ENCODE peak calls at places on chromosomes 2 and 18, in six cellular contexts. One of them, this sample, is unnamed.

GRCh38 chr2:203328735-203329549 is 748 bp downstream of the ABI2 start:
- DNase-seq in A549: peak
- DNase-seq in Caco-2: peak
- DNase-seq in coronary artery: no peak
- DNase-seq in K562: peak
- DNase-seq in RWPE1: peak
- DNase-seq in this sample: peak

GRCh38 chr2:158459161-158460003 is 2.6 kb downstream of the PKP4 start:
- DNase-seq in A549: no peak
- DNase-seq in Caco-2: no peak
- DNase-seq in coronary artery: no peak
- DNase-seq in K562: peak
- DNase-seq in RWPE1: no peak
- DNase-seq in this sample: no peak

GRCh38 chr2:70519453-70519852 is 34.2 kb downstream of the TGFA start:
- DNase-seq in A549: no peak
- DNase-seq in Caco-2: no peak
- DNase-seq in coronary artery: no peak
- DNase-seq in K562: no peak
- DNase-seq in RWPE1: peak
- DNase-seq in this sample: no peak

GRCh38 chr18:36073676-36074075 is 6.3 kb upstream of the RPRD1A start:
- DNase-seq in A549: no peak
- DNase-seq in Caco-2: no peak
- DNase-seq in coronary artery: no peak
- DNase-seq in K562: no peak
- DNase-seq in RWPE1: no peak
- DNase-seq in this sample: no peak

GRCh38 chr2:193584522-193584938 is 1389.8 kb upstream of the TMEFF2 start:
- DNase-seq in A549: no peak
- DNase-seq in Caco-2: peak
- DNase-seq in coronary artery: no peak
- DNase-seq in K562: peak
- DNase-seq in RWPE1: no peak
- DNase-seq in this sample: peak

GRCh38 chr2:222398446-222398885 is 25.9 kb upstream of the SGPP2 start:
- DNase-seq in A549: no peak
- DNase-seq in Caco-2: no peak
- DNase-seq in coronary artery: no peak
- DNase-seq in K562: no peak
- DNase-seq in RWPE1: no peak
- DNase-seq in this sample: no peak

GRCh38 chr2:126698991-126699390 is 43.0 kb downstream of the GYPC start:
- DNase-seq in A549: no peak
- DNase-seq in Caco-2: no peak
- DNase-seq in coronary artery: no peak
- DNase-seq in K562: no peak
- DNase-seq in RWPE1: no peak
- DNase-seq in this sample: no peak

GRCh38 chr2:230690439-230690838 is 22.2 kb upstream of the CAB39 start:
- DNase-seq in A549: no peak
- DNase-seq in Caco-2: no peak
- DNase-seq in coronary artery: no peak
- DNase-seq in K562: no peak
- DNase-seq in RWPE1: no peak
- DNase-seq in this sample: no peak

GRCh38 chr2:100767810-100768806 is 51.8 kb upstream of the NPAS2 start:
- DNase-seq in A549: no peak
- DNase-seq in Caco-2: no peak
- DNase-seq in coronary artery: no peak
- DNase-seq in K562: no peak
- DNase-seq in RWPE1: no peak
- DNase-seq in this sample: no peak

GRCh38 chr2:127644661-127645394 is 1.1 kb upstream of the GPR17 start:
- DNase-seq in A549: no peak
- DNase-seq in Caco-2: no peak
- DNase-seq in coronary artery: no peak
- DNase-seq in K562: no peak
- DNase-seq in RWPE1: no peak
- DNase-seq in this sample: no peak

GRCh38 chr2:50492452-50492851 is 539.5 kb downstream of the NRXN1 start:
- DNase-seq in A549: peak
- DNase-seq in Caco-2: peak
- DNase-seq in coronary artery: no peak
- DNase-seq in K562: peak
- DNase-seq in RWPE1: peak
- DNase-seq in this sample: peak

GRCh38 chr2:47373747-47374146 is 29.2 kb upstream of the MSH2 start:
- DNase-seq in A549: peak
- DNase-seq in Caco-2: peak
- DNase-seq in coronary artery: no peak
- DNase-seq in K562: peak
- DNase-seq in RWPE1: no peak
- DNase-seq in this sample: peak

GRCh38 chr2:88235987-88236386 is 65.8 kb downstream of the THNSL2 start:
- DNase-seq in A549: no peak
- DNase-seq in Caco-2: no peak
- DNase-seq in coronary artery: no peak
- DNase-seq in K562: no peak
- DNase-seq in RWPE1: no peak
- DNase-seq in this sample: no peak

GRCh38 chr2:177460973-177461585 is 68.5 kb downstream of the AGPS start:
- DNase-seq in A549: no peak
- DNase-seq in Caco-2: no peak
- DNase-seq in coronary artery: no peak
- DNase-seq in K562: no peak
- DNase-seq in RWPE1: no peak
- DNase-seq in this sample: no peak

GRCh38 chr2:85795331-85796045 is 41.7 kb downstream of the ATOH8 start:
- DNase-seq in A549: no peak
- DNase-seq in Caco-2: no peak
- DNase-seq in coronary artery: no peak
- DNase-seq in K562: no peak
- DNase-seq in RWPE1: no peak
- DNase-seq in this sample: no peak

GRCh38 chr2:211351998-211352397 is 795.6 kb downstream of the CPS1 start:
- DNase-seq in A549: no peak
- DNase-seq in Caco-2: no peak
- DNase-seq in coronary artery: no peak
- DNase-seq in K562: no peak
- DNase-seq in RWPE1: peak
- DNase-seq in this sample: no peak

GRCh38 chr2:25418944-25419677 is 77.4 kb upstream of the DNMT3A start:
- DNase-seq in A549: no peak
- DNase-seq in Caco-2: no peak
- DNase-seq in coronary artery: no peak
- DNase-seq in K562: no peak
- DNase-seq in RWPE1: no peak
- DNase-seq in this sample: no peak

GRCh38 chr18:72140007-72140406 is 404.1 kb downstream of the CBLN2 start:
- DNase-seq in A549: no peak
- DNase-seq in Caco-2: no peak
- DNase-seq in coronary artery: no peak
- DNase-seq in K562: no peak
- DNase-seq in RWPE1: no peak
- DNase-seq in this sample: no peak

GRCh38 chr18:79512461-79513380 is 117.0 kb downstream of the NFATC1 start:
- DNase-seq in A549: no peak
- DNase-seq in Caco-2: no peak
- DNase-seq in coronary artery: peak
- DNase-seq in K562: no peak
- DNase-seq in RWPE1: no peak
- DNase-seq in this sample: peak

GRCh38 chr2:240965296-240965904 is 33.0 kb upstream of the SNED1 start:
- DNase-seq in A549: no peak
- DNase-seq in Caco-2: no peak
- DNase-seq in coronary artery: no peak
- DNase-seq in K562: no peak
- DNase-seq in RWPE1: no peak
- DNase-seq in this sample: no peak

GRCh38 chr2:81324046-81324445 is 1019.5 kb upstream of the LRRTM1 start:
- DNase-seq in A549: no peak
- DNase-seq in Caco-2: no peak
- DNase-seq in coronary artery: no peak
- DNase-seq in K562: no peak
- DNase-seq in RWPE1: no peak
- DNase-seq in this sample: peak

GRCh38 chr2:61017003-61017555 is 441 bp upstream of the PEX13 start:
- DNase-seq in A549: peak
- DNase-seq in Caco-2: peak
- DNase-seq in coronary artery: peak
- DNase-seq in K562: peak
- DNase-seq in RWPE1: peak
- DNase-seq in this sample: peak

GRCh38 chr2:128137094-128137616 is 46.2 kb downstream of the UGGT1 start:
- DNase-seq in A549: no peak
- DNase-seq in Caco-2: no peak
- DNase-seq in coronary artery: no peak
- DNase-seq in K562: no peak
- DNase-seq in RWPE1: no peak
- DNase-seq in this sample: no peak

GRCh38 chr2:238846503-238847431 is 1.1 kb upstream of the TWIST2 start:
- DNase-seq in A549: no peak
- DNase-seq in Caco-2: no peak
- DNase-seq in coronary artery: no peak
- DNase-seq in K562: no peak
- DNase-seq in RWPE1: no peak
- DNase-seq in this sample: no peak

GRCh38 chr2:126614529-126615279 is 41.3 kb upstream of the GYPC start:
- DNase-seq in A549: no peak
- DNase-seq in Caco-2: no peak
- DNase-seq in coronary artery: no peak
- DNase-seq in K562: no peak
- DNase-seq in RWPE1: no peak
- DNase-seq in this sample: no peak

GRCh38 chr18:323253-323622 is 55.4 kb upstream of the THOC1 start:
- DNase-seq in A549: no peak
- DNase-seq in Caco-2: peak
- DNase-seq in coronary artery: no peak
- DNase-seq in K562: no peak
- DNase-seq in RWPE1: no peak
- DNase-seq in this sample: no peak

GRCh38 chr2:1756456-1756855 is 12.1 kb upstream of the PXDN start:
- DNase-seq in A549: no peak
- DNase-seq in Caco-2: peak
- DNase-seq in coronary artery: peak
- DNase-seq in K562: no peak
- DNase-seq in RWPE1: no peak
- DNase-seq in this sample: no peak

GRCh38 chr2:200159366-200159720 is 147.2 kb upstream of the SPATS2L start:
- DNase-seq in A549: no peak
- DNase-seq in Caco-2: peak
- DNase-seq in coronary artery: no peak
- DNase-seq in K562: no peak
- DNase-seq in RWPE1: no peak
- DNase-seq in this sample: no peak

GRCh38 chr2:168583710-168584521 is 127.8 kb downstream of the CERS6 start:
- DNase-seq in A549: no peak
- DNase-seq in Caco-2: no peak
- DNase-seq in coronary artery: no peak
- DNase-seq in K562: no peak
- DNase-seq in RWPE1: peak
- DNase-seq in this sample: no peak

GRCh38 chr2:16291226-16291625 is 350.9 kb downstream of the MYCN start:
- DNase-seq in A549: no peak
- DNase-seq in Caco-2: no peak
- DNase-seq in coronary artery: no peak
- DNase-seq in K562: no peak
- DNase-seq in RWPE1: no peak
- DNase-seq in this sample: no peak

GRCh38 chr2:138446043-138446442 is 55.5 kb upstream of the SPOPL start:
- DNase-seq in A549: no peak
- DNase-seq in Caco-2: no peak
- DNase-seq in coronary artery: no peak
- DNase-seq in K562: no peak
- DNase-seq in RWPE1: no peak
- DNase-seq in this sample: no peak

GRCh38 chr2:227407601-227408089 is 19.9 kb upstream of the SCYGR1 start:
- DNase-seq in A549: peak
- DNase-seq in Caco-2: no peak
- DNase-seq in coronary artery: no peak
- DNase-seq in K562: no peak
- DNase-seq in RWPE1: peak
- DNase-seq in this sample: no peak
- TF ChIP-seq CTCF in A549: peak
- TF ChIP-seq CTCF in Caco-2: no peak
- TF ChIP-seq CTCF in coronary artery: no peak
- TF ChIP-seq CTCF in K562: no peak
- TF ChIP-seq CTCF in RWPE1: no peak
- TF ChIP-seq CTCF in this sample: no peak

DNA sequence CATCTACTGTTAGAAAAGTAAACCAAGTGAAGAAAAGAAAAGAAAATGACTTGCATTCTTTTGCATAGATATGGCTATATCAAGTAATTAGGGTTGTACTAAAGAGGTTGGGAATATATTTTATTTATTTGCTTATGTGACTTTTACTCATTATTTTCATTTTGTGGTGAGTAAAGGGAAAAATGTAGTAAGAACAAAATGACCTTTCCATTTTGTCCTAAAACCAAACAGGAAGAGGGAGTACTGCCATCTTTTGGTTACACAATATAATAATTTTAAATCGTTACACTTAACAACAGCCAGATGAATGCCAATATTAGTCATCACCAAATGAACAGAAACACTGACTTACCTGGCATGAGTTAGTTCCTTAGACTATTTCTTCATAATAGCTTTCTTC is 47.3 kb upstream of the NDUFV2 start:
- DNase-seq in A549: peak
- DNase-seq in Caco-2: no peak
- DNase-seq in coronary artery: no peak
- DNase-seq in K562: peak
- DNase-seq in RWPE1: peak
- DNase-seq in this sample: no peak
- TF ChIP-seq CTCF in A549: peak
- TF ChIP-seq CTCF in Caco-2: no peak
- TF ChIP-seq CTCF in coronary artery: no peak
- TF ChIP-seq CTCF in K562: peak
- TF ChIP-seq CTCF in RWPE1: peak
- TF ChIP-seq CTCF in this sample: no peak

DNA sequence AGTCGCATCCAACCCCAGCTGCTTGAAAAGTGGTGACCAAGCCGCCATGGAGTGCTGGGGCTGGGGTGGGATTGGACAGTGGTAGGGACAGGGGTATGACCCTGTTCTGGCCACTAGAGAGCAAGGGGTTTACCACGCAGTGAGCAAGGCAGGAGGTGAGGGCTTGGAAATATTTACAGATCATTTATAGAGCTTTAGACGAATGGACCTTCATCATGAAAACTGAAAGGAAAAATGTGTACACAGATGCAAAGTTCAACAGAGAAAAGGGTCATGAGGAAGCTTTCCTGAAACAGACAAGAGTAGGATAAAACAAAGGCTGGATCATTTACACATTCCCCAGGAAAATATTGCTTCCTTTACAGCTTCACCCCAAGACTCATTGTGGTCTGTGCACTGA is 130.5 kb upstream of the SMAD2 start:
- DNase-seq in A549: no peak
- DNase-seq in Caco-2: no peak
- DNase-seq in coronary artery: no peak
- DNase-seq in K562: no peak
- DNase-seq in RWPE1: no peak
- DNase-seq in this sample: no peak
- TF ChIP-seq CTCF in A549: no peak
- TF ChIP-seq CTCF in Caco-2: no peak
- TF ChIP-seq CTCF in coronary artery: no peak
- TF ChIP-seq CTCF in K562: no peak
- TF ChIP-seq CTCF in RWPE1: no peak
- TF ChIP-seq CTCF in this sample: no peak

GRCh38 chr18:41378628-41379027 is 576.4 kb upstream of the PIK3C3 start:
- DNase-seq in A549: no peak
- DNase-seq in Caco-2: no peak
- DNase-seq in coronary artery: no peak
- DNase-seq in K562: no peak
- DNase-seq in RWPE1: peak
- DNase-seq in this sample: no peak
- TF ChIP-seq CTCF in A549: no peak
- TF ChIP-seq CTCF in Caco-2: peak
- TF ChIP-seq CTCF in coronary artery: no peak
- TF ChIP-seq CTCF in K562: no peak
- TF ChIP-seq CTCF in RWPE1: no peak
- TF ChIP-seq CTCF in this sample: no peak